ENCODE peak calls at places on chromosome 22, in six cellular contexts. S is neuronal stem cell, V is IMR-90, C is mesenchymal stem cell, J is trophoblast cell, H is H1. F is an unnamed sample.

GRCh38 chr22:50678651-50679521 is 6.3 kb downstream of the SHANK3 start:
- DNase-seq in J (no peak), V (no peak), C (no peak), S (no peak), H (no peak), F (no peak)

GRCh38 chr22:49920859-49921258 is 2.4 kb downstream of the CRELD2 start:
- DNase-seq in V (no peak), C (no peak), S (no peak), H (no peak), J (no peak), F (no peak)

GRCh38 chr22:39088688-39089032 is 8.4 kb upstream of the APOBEC3H start:
- DNase-seq in V (no peak), S (no peak), H (no peak), C (no peak), J (no peak), F (no peak)

GRCh38 chr22:44724859-44725258 is 22.9 kb downstream of the PRR5 start:
- DNase-seq in H (no peak), S (no peak), J (no peak), C (no peak), V (no peak), F (no peak)

GRCh38 chr22:47851586-47851985 is 1089.1 kb downstream of the TBC1D22A start:
- DNase-seq in V (no peak), C (no peak), H (no peak), J (no peak), S (no peak), F (no peak)

GRCh38 chr22:41197808-41198585 is 7.1 kb upstream of the L3MBTL2 start:
- DNase-seq in S (no peak), H (no peak), V (no peak), C (peak), J (no peak), F (no peak)

GRCh38 chr22:18064636-18065035 is 13.2 kb upstream of the PEX26 start:
- DNase-seq in C (no peak), J (peak), S (no peak), V (no peak), H (no peak), F (no peak)

GRCh38 chr22:39932918-39933649 is 27.1 kb upstream of the TMA7B start:
- DNase-seq in V (no peak), J (no peak), H (peak), S (peak), C (peak), F (peak)

GRCh38 chr22:44975444-44976262 is 34.2 kb downstream of the PHF21B start:
- DNase-seq in V (peak), C (peak), J (peak), S (peak), H (peak), F (peak)

GRCh38 chr22:44638966-44639739 is 62.9 kb upstream of the PRR5 start:
- DNase-seq in J (no peak), C (no peak), S (no peak), H (no peak), V (no peak), F (no peak)

GRCh38 chr22:28600546-28601143 is 79.0 kb downstream of the TTC28 start:
- DNase-seq in C (peak), S (peak), J (peak), V (peak), H (no peak), F (no peak)

GRCh38 chr22:35578836-35579575 is 38.1 kb downstream of the MB start:
- DNase-seq in H (no peak), S (no peak), V (no peak), C (no peak), J (no peak), F (no peak)

DNA sequence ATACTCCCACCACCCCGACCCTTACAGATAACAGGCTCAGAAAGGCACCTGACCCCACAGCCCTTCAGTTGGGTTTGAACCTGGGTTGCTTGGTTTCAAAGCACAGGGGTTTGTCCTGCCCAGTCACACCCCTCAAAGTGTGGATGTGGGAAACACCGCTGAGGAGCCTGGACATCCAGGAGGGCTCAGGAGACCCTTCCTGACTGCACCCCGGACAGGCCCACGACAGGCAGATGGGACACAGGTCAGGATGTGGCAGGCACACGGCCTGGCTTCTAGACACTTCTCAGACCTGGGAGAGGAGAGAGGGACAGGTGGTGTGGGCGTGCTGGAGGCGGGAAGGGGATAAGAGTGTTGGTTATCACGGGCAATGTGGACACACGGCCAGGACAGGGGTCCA is 932.3 kb downstream of the BRD1 start:
- DNase-seq in C (no peak), H (no peak), V (no peak), J (no peak), S (no peak), F (no peak)
- H3K14ac ChIP-seq in C (no peak), H (no peak), V (no peak), J (no peak), S (peak), F (no peak)

DNA sequence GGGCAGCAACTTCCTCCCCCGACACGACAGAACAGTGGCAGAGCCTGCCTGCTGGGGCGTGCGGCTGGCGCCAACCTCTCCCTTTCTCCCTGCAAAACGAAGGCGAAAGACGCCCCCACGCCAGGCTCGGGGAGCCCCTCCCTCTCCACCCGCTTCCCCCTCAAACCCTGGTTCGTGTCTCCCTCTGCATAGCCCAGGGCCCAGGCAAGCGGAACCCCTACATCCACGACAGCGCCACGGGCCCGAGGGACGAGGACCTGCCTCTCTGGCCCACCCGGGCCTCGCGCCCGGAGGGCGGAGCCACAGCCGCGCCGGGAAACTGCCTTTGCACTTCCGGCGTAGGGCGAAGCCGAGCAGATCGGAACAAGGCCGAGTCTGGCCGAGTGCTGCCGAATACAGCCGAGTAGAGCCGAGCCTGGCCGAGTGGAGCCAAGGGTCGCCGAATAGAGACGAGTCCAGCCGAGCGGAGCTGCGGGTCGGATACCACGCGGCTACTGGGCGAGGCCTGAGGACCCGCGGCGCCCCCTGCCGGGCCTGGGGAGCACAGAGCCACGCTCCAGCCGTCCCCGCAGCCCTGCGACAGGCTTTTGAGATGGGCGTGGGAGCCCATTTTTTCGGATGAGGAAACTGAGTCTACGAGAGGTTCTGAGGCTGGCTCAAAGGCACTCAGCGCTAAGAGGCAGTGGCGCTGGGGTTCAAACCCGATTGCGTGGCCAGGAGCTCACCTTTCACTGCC is 11.2 kb upstream of the C1QTNF6 start:
- DNase-seq in H (peak), S (peak), J (peak), C (peak), V (peak), F (peak)
- H4K8ac ChIP-seq in H (peak), S (peak), J (peak), C (peak), V (peak), F (no peak)

DNA sequence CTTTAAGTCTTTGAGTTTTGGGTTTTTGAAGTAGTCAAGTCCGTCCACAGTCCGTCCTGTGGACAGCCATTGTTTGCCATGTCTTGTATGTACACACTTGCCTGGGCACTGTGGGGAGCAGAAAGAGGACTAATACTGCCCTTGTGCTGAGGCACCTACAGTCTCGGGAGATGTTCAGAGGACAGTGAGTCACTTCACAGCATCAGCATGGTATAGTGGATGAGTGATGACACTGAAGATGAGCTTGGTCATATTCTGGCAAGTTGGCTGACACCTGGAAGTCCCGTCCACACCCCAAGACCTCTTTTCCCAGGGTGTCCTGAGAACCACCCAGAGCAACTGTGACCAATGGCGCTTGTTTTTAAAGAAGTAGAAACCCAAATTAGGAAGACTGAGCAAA is 29.2 kb downstream of the NF2 start:
- DNase-seq in V (no peak), C (no peak), H (no peak), J (no peak), S (no peak), F (no peak)
- H3K14ac ChIP-seq in V (peak), C (no peak), H (no peak), J (no peak), S (no peak), F (no peak)

GRCh38 chr22:26430600-26430999 is 1.5 kb downstream of the ASPHD2 start:
- DNase-seq in C (no peak), J (no peak), H (no peak), V (no peak), S (no peak), F (no peak)

GRCh38 chr22:26426924-26427323 is 2.1 kb upstream of the ASPHD2 start:
- DNase-seq in H (no peak), V (no peak), J (no peak), C (no peak), S (no peak), F (no peak)

GRCh38 chr22:26431151-26431995 is 2.3 kb downstream of the ASPHD2 start:
- DNase-seq in V (no peak), C (peak), S (no peak), H (no peak), J (no peak), F (no peak)

GRCh38 chr22:26429458-26430238 is 588 bp downstream of the ASPHD2 start:
- DNase-seq in J (peak), V (no peak), S (no peak), H (no peak), C (no peak), F (no peak)

GRCh38 chr22:26428515-26429457 is at the start of gene ASPHD2:
- DNase-seq in C (peak), S (peak), H (peak), V (peak), J (peak), F (peak)
- H4K8ac ChIP-seq in C (peak), S (peak), H (peak), V (peak), J (peak), F (no peak)

GRCh38 chr22:24497879-24498278 is 2.7 kb downstream of the UPB1 start:
- DNase-seq in C (no peak), H (no peak), J (no peak), V (no peak), S (no peak), F (no peak)

GRCh38 chr22:24495365-24495675 is 188 bp downstream of the UPB1 start:
- DNase-seq in C (no peak), S (no peak), V (no peak), J (no peak), H (no peak), F (no peak)

GRCh38 chr22:24496234-24496633 is 1.1 kb downstream of the UPB1 start:
- DNase-seq in J (no peak), C (no peak), V (no peak), S (no peak), H (no peak), F (no peak)

GRCh38 chr22:24494535-24495364 is at the start of gene UPB1:
- DNase-seq in J (no peak), S (no peak), H (peak), C (no peak), V (no peak), F (peak)

DNA sequence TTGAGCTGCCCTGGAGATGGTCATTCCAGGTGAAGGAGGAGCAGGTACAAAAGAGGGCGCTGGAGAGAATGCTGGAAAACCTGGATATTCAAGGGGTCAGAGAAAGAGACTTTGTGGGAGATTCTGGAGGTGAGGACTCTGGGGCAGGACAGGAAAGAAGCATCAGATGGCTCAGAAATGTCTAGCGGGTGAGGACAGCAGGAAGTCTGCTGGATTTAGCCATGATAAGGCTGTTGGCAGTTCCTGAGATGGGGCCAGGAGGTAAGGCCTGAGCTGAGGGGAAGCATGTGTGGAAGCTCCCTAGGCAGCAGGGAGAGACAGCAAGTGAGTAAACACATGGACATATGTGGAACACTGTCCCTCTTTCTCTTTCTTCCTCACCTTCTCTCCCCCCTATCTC is 1.5 kb downstream of the UPB1 start:
- DNase-seq in J (no peak), C (no peak), V (no peak), H (no peak), S (no peak), F (no peak)
- H3K14ac ChIP-seq in J (no peak), C (no peak), V (no peak), H (no peak), S (no peak), F (no peak)

GRCh38 chr22:42269407-42270177 is 861 bp downstream of the TCF20 start:
- DNase-seq in C (peak), J (peak), S (no peak), V (no peak), H (peak), F (peak)

GRCh38 chr22:42271191-42271813 is 849 bp upstream of the TCF20 start:
- DNase-seq in V (no peak), C (no peak), J (no peak), H (no peak), S (no peak), F (no peak)

GRCh38 chr22:42271906-42272305 is 1.5 kb upstream of the TCF20 start:
- DNase-seq in C (no peak), S (no peak), J (no peak), H (no peak), V (no peak), F (no peak)

GRCh38 chr22:42270178-42270511 is 308 bp downstream of the TCF20 start:
- DNase-seq in H (peak), C (peak), V (no peak), J (no peak), S (no peak), F (no peak)

GRCh38 chr22:42270512-42271190 is at the start of gene TCF20:
- DNase-seq in C (peak), H (peak), V (peak), J (peak), S (peak), F (no peak)
- H4K8ac ChIP-seq in C (peak), H (peak), V (peak), J (peak), S (no peak), F (no peak)

GRCh38 chr22:37299969-37300509 is 17.7 kb downstream of the CYTH4 start:
- DNase-seq in V (no peak), J (no peak), H (no peak), S (no peak), C (no peak), F (no peak)

GRCh38 chr22:37295946-37296345 is 13.6 kb downstream of the CYTH4 start:
- DNase-seq in C (no peak), S (no peak), H (no peak), V (no peak), J (no peak), F (no peak)

GRCh38 chr22:37301144-37301820 is 19.0 kb downstream of the CYTH4 start:
- DNase-seq in C (peak), V (peak), S (no peak), J (no peak), H (no peak), F (no peak)

GRCh38 chr22:37300551-37301017 is 18.3 kb downstream of the CYTH4 start:
- DNase-seq in H (no peak), V (no peak), S (no peak), J (no peak), C (no peak), F (no peak)

DNA sequence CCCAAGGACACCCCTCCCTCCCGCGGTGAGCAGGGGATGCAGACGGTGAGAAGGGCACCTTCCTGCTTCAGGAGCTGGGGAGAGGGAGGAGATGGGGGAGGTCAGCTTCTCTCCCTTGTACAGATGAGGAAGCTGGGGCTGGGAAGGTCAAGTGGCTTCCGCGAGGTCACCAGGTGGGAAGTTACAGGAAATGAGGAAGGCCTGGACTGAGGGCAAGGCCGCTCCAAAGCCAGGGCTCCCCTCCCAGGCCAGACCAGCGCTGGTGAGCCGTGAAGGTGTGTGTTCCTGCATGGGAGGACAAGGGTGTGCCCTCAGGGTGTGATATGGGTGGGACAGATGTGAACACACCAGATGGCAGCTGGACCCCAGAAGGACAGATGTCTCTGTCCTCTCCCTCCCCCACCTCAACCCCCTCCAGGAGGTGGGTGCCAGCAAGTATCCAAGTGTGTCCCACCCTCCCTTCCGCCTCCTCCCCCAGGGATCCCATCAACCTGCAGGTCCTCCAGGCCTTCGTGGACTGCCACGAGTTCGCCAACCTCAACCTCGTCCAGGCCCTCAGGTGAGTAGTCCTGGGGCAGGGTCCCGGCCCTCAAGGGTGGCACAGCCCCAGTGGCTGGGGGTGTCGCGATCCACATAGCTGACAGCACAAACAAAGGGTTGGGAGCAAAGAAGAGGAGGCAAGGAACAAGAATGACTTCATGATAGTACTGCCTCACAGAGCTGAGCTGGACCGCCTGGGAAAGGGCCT is 16.6 kb downstream of the CYTH4 start:
- DNase-seq in V (no peak), J (no peak), S (no peak), H (no peak), C (no peak), F (no peak)
- H3K14ac ChIP-seq in V (no peak), J (no peak), S (peak), H (no peak), C (no peak), F (no peak)

DNA sequence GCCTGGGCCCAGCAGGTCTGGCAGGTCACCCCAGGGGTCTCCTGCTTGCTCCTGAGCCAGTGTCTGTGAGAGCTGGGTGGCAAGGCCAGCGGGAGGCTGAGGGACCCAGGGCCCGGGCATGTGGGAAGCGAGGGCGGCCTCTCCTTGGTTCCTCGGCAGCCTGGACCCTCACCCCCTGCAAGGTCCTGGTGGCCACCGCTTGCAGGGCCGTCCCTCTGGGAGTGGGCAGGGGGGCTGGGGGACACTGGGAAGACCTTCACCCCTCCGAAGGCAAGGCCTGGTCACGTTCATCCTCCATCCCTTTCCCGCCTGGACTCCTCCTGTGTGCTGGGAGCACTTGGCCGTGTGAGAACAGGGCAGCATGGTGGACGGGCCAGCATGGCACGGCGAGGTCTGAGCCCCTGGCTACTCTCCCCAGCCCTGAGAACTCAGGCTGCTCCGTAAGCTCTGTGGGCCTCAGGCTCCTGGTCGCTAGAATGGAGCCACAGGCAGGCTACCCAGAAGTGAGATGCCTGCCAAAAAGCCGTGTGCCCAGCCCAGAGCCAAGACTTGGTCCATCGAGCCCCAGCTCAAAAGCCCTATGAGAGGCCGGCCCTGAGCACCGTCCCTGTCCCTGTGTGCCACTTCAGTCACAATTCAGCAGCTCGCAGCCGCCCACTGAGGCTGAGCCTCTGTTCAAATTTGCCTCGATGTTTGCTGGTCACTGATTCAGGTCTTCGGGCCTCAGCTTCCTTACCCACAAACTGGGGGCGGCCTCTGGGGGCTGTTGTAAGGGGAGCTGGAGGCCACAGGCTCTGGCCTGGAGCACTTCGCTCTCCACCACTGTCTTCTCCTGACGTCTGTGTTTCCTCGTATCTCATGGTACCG is 45.0 kb downstream of the IGLL1 start:
- DNase-seq in J (no peak), S (no peak), C (no peak), V (no peak), H (no peak), F (peak)
- H4K8ac ChIP-seq in J (peak), S (no peak), C (peak), V (no peak), H (peak), F (no peak)

DNA sequence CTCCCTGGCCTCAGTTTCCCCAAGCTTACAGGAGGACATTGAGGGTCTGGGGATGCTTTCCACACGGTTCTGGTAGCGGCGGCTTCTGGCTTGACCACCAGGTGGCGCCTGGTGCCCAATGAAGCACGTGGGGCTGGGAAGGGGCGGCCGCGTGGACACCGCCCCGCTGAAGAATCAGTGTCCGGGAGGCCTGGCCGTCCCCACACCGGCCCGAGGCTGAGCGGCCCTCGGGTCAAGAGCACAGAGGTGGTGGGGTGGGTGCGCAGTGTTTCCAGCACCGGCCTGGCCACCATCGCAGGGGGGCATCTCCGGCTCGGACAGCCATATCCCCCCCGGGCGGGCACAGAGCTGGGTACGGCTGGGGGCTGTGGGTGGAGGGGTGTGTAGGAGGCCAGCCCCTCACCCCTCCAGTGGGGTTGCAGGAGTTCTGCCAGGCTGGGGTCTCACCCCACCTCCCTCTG is 27.8 kb upstream of the PPARA start:
- DNase-seq in S (peak), V (peak), J (peak), H (peak), C (peak), F (peak)
- H3K14ac ChIP-seq in S (no peak), V (no peak), J (no peak), H (no peak), C (no peak), F (no peak)

F was measured in H9.